ENCODE peak calls at places on chromosome 19, in nine cellular contexts. L is foreskin fibroblast; D is heart right ventricle; U is fibroblast of lung; H is A549; W is CD8-positive, alpha-beta T cell; K is suprapubic skin; F is HCT116; V is lower leg skin. M is an unnamed sample.
A peak's percentile ranks its signal among the peaks of the same experiment; 100 is the strongest.

GRCh38 chr19:13938361-13939027 is at the start of gene PODNL1:
- DNase-seq in K (no peak), H (no peak), V (no peak), F (no peak), W (no peak), D (no peak), U (peak; percentile 74), L (peak; percentile 66), M (no peak)

GRCh38 chr19:50513746-50514345 is at the start of gene ASPDH:
- DNase-seq in W (no peak), V (no peak), U (no peak), K (peak; percentile 73), L (no peak), F (no peak), H (no peak), D (no peak), M (no peak)

GRCh38 chr19:10601999-10602329 is 14.9 kb upstream of the AP1M2 start:
- DNase-seq in H (no peak), V (no peak), U (no peak), L (no peak), F (no peak), K (no peak), D (no peak), W (no peak), M (no peak)

GRCh38 chr19:34468400-34468799 is 13.2 kb upstream of the WTIP start:
- DNase-seq in W (no peak), D (no peak), V (no peak), H (no peak), K (no peak), F (no peak), U (no peak), L (peak; percentile 9), M (no peak)

GRCh38 chr19:13122275-13122878 is 4.3 kb downstream of the NACC1 start:
- DNase-seq in U (no peak), K (no peak), H (no peak), L (no peak), V (no peak), D (no peak), F (no peak), W (no peak), M (no peak)

GRCh38 chr19:13428352-13428751 is 77.9 kb downstream of the CACNA1A start:
- DNase-seq in K (no peak), V (no peak), W (no peak), U (peak; percentile 9), L (peak; percentile 12), D (no peak), F (peak; percentile 28), H (no peak), M (no peak)

GRCh38 chr19:7492142-7493055 is 3.6 kb upstream of the PEX11G start:
- DNase-seq in U (no peak), F (no peak), K (no peak), D (no peak), W (no peak), H (no peak), L (peak; percentile 43), V (no peak), M (no peak)

GRCh38 chr19:1503089-1503924 is 9.5 kb downstream of the ADAMTSL5 start:
- DNase-seq in W (peak; percentile 60), F (no peak), V (no peak), H (peak; percentile 25), K (no peak), U (peak; percentile 20), D (no peak), L (peak; percentile 42), M (no peak)

GRCh38 chr19:57570707-57571106 is 8.0 kb downstream of the ZNF416 start:
- DNase-seq in D (no peak), F (no peak), U (no peak), W (no peak), K (no peak), L (no peak), H (no peak), V (no peak), M (no peak)

GRCh38 chr19:27909861-27910260 is 1303.1 kb downstream of the UQCRFS1 start:
- DNase-seq in D (no peak), H (no peak), U (no peak), L (no peak), V (peak; percentile 70), K (no peak), F (no peak), W (no peak), M (no peak)

GRCh38 chr19:37114001-37114400 is 35.8 kb downstream of the ZNF420 start:
- DNase-seq in W (no peak), V (no peak), K (no peak), F (no peak), D (no peak), H (no peak), U (no peak), L (no peak), M (no peak)

GRCh38 chr19:53422551-53422950 is 9.2 kb upstream of the ZNF761 start:
- DNase-seq in F (no peak), L (no peak), V (no peak), W (no peak), U (no peak), K (no peak), D (no peak), H (no peak), M (no peak)

GRCh38 chr19:40802300-40803169 is 3.5 kb downstream of the EGLN2 start:
- DNase-seq in F (no peak), H (no peak), V (peak; percentile 91), D (peak; percentile 84), W (no peak), U (no peak), K (peak; percentile 85), L (no peak), M (no peak)
- H3K4me3 ChIP-seq in F (no peak overlapping the region), H (no peak overlapping the region), V (no peak overlapping the region), D (peak overlapping the region; percentile 76), W (peak overlapping the region; percentile 56), U (peak overlapping the region; percentile 48), K (peak overlapping the region; percentile 25), L (peak overlapping the region; percentile 74), M (peak overlapping the region; percentile 30)

GRCh38 chr19:48965806-48966540 is 864 bp downstream of the FTL start:
- DNase-seq in V (peak; percentile 97), L (peak; percentile 61), D (peak; percentile 90), U (peak; percentile 80), H (peak; percentile 49), F (peak; percentile 73), W (peak; percentile 91), K (peak; percentile 94), M (no peak)

GRCh38 chr19:48967346-48968178 is 2.5 kb downstream of the FTL start:
- DNase-seq in V (no peak), W (no peak), U (peak; percentile 78), K (no peak), H (peak; percentile 60), L (peak; percentile 73), F (no peak), D (no peak), M (no peak)

GRCh38 chr19:48965033-48965805 is at the start of gene FTL:
- DNase-seq in D (peak; percentile 98), V (peak; percentile 100), L (peak; percentile 97), K (peak; percentile 98), H (peak; percentile 99), U (peak; percentile 97), F (peak; percentile 83), W (peak; percentile 88), M (no peak)

GRCh38 chr19:48968179-48968661 is 3.1 kb downstream of the FTL start:
- DNase-seq in W (no peak), U (peak; percentile 53), D (no peak), H (peak; percentile 49), F (no peak), K (no peak), V (no peak), L (no peak), M (no peak)

DNA sequence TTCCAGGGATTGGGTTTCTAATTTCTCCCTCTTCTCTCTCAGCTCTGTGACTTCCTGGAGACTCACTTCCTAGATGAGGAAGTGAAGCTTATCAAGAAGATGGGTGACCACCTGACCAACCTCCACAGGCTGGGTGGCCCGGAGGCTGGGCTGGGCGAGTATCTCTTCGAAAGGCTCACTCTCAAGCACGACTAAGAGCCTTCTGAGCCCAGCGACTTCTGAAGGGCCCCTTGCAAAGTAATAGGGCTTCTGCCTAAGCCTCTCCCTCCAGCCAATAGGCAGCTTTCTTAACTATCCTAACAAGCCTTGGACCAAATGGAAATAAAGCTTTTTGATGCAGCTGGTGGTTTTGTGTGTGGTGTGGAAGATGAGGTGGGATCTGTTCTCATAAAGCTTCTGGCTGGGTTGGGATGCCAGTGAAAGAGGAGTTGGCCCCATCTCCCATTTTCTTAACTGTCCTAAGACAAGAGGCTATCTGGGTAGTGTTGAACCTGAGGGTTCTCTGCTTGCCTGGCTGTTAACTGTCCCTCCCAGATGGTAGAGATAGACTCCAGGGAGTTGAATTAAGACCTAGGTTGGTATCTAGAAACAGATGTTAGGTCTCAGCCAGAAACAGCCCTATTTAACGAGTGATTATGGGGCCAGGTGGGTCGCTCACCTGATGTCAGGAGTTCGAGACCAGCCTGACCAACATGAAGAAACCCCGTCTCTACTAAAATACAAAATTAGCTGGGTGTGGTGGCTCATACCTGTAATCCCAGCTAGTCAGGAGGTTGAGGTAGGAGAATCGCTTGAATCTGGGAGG is 1.6 kb downstream of the FTL start:
- DNase-seq in K (no peak), U (no peak), F (no peak), H (no peak), L (peak; percentile 33), W (no peak), V (no peak), D (no peak), M (no peak)
- H3K4me3 ChIP-seq in K (peak overlapping the region; percentile 69), U (peak overlapping the region; percentile 99), F (peak overlapping the region; percentile 84), H (peak overlapping the region; percentile 66), L (peak overlapping the region; percentile 86), W (peak overlapping the region; percentile 98), V (peak overlapping the region; percentile 80), D (peak overlapping the region; percentile 100), M (peak overlapping the region; percentile 98)

GRCh38 chr19:15471639-15472101 is 7.3 kb upstream of the RASAL3 start:
- DNase-seq in F (no peak), W (no peak), H (no peak), K (no peak), U (no peak), D (no peak), V (no peak), L (no peak), M (no peak)

GRCh38 chr19:15469513-15470297 is 5.4 kb upstream of the RASAL3 start:
- DNase-seq in V (no peak), U (no peak), F (no peak), W (peak; percentile 42), L (no peak), K (no peak), D (no peak), H (no peak), M (no peak)

GRCh38 chr19:15466851-15467733 is 2.7 kb upstream of the RASAL3 start:
- DNase-seq in F (no peak), U (no peak), D (no peak), H (no peak), W (peak; percentile 57), K (no peak), L (peak; percentile 25), V (no peak), M (no peak)

GRCh38 chr19:15467734-15468214 is 3.4 kb upstream of the RASAL3 start:
- DNase-seq in D (no peak), W (no peak), U (no peak), H (no peak), V (no peak), K (no peak), F (no peak), L (no peak), M (no peak)

GRCh38 chr19:15468675-15469512 is 4.5 kb upstream of the RASAL3 start:
- DNase-seq in U (no peak), V (no peak), F (no peak), W (no peak), K (no peak), L (no peak), D (no peak), H (no peak), M (no peak)
- H3K4me3 ChIP-seq in U (no peak overlapping the region), V (no peak overlapping the region), F (no peak overlapping the region), W (no peak overlapping the region), K (peak overlapping the region; percentile 34), L (no peak overlapping the region), D (peak overlapping the region; percentile 43), H (no peak overlapping the region), M (peak overlapping the region; percentile 12)

GRCh38 chr19:43719378-43719868 is 3.5 kb downstream of the IRGC start:
- DNase-seq in F (no peak), K (no peak), U (no peak), H (no peak), W (no peak), V (no peak), D (no peak), L (no peak), M (no peak)
- H3K4me3 ChIP-seq in F (no peak overlapping the region), K (no peak overlapping the region), U (no peak overlapping the region), H (no peak overlapping the region), W (no peak overlapping the region), V (no peak overlapping the region), D (no peak overlapping the region), L (no peak overlapping the region), M (no peak overlapping the region)